ENCODE peak calls at places on chromosomes 16 and 17, in five cellular contexts. One of them, this sample, is unnamed.

GRCh38 chr17:13000561-13000960 is 17.3 kb downstream of the ELAC2 start:
- DNase-seq in HepG2: no peak
- DNase-seq in breast epithelium: no peak
- DNase-seq in heart left ventricle: no peak
- DNase-seq in ovary: no peak
- DNase-seq in this sample: no peak

GRCh38 chr17:3004925-3005324 is 58.5 kb downstream of the OR1D5 start:
- DNase-seq in HepG2: no peak
- DNase-seq in breast epithelium: no peak
- DNase-seq in heart left ventricle: peak; percentile 46
- DNase-seq in ovary: no peak
- DNase-seq in this sample: no peak

GRCh38 chr17:78974635-78975591 is 4.8 kb downstream of the LGALS3BP start:
- DNase-seq in HepG2: no peak
- DNase-seq in breast epithelium: peak; percentile 71
- DNase-seq in heart left ventricle: no peak
- DNase-seq in ovary: peak; percentile 71
- DNase-seq in this sample: no peak

GRCh38 chr16:19135896-19136438 is 22.2 kb downstream of the ITPRIPL2 start:
- DNase-seq in HepG2: no peak
- DNase-seq in breast epithelium: no peak
- DNase-seq in heart left ventricle: no peak
- DNase-seq in ovary: no peak
- DNase-seq in this sample: no peak

GRCh38 chr16:57725077-57725953 is 10.3 kb upstream of the KATNB1 start:
- DNase-seq in HepG2: no peak
- DNase-seq in breast epithelium: no peak
- DNase-seq in heart left ventricle: no peak
- DNase-seq in ovary: no peak
- DNase-seq in this sample: no peak

GRCh38 chr16:86663691-86664517 is 85.6 kb downstream of the FOXL1 start:
- DNase-seq in HepG2: no peak
- DNase-seq in breast epithelium: no peak
- DNase-seq in heart left ventricle: no peak
- DNase-seq in ovary: no peak
- DNase-seq in this sample: no peak

GRCh38 chr17:47967607-47968252 is 3.2 kb upstream of the CDK5RAP3 start:
- DNase-seq in HepG2: no peak
- DNase-seq in breast epithelium: no peak
- DNase-seq in heart left ventricle: no peak
- DNase-seq in ovary: peak; percentile 71
- DNase-seq in this sample: no peak

GRCh38 chr16:2748757-2749455 is 3.5 kb upstream of the SRRM2 start:
- DNase-seq in HepG2: no peak
- DNase-seq in breast epithelium: no peak
- DNase-seq in heart left ventricle: no peak
- DNase-seq in ovary: no peak
- DNase-seq in this sample: no peak

GRCh38 chr16:19601083-19601976 is 45.8 kb downstream of the VPS35L start:
- DNase-seq in HepG2: peak; percentile 47
- DNase-seq in breast epithelium: no peak
- DNase-seq in heart left ventricle: no peak
- DNase-seq in ovary: peak; percentile 37
- DNase-seq in this sample: peak; percentile 64

GRCh38 chr17:45968732-45969131 is 30.3 kb upstream of the STH start:
- DNase-seq in HepG2: no peak
- DNase-seq in breast epithelium: no peak
- DNase-seq in heart left ventricle: no peak
- DNase-seq in ovary: no peak
- DNase-seq in this sample: no peak
- H3K27me3 ChIP-seq in HepG2: no peaks in the 10 kb centered on the region
- H3K27me3 ChIP-seq in breast epithelium: no peaks in the 10 kb centered on the region
- H3K27me3 ChIP-seq in heart left ventricle: no peaks in the 10 kb centered on the region
- H3K27me3 ChIP-seq in ovary: no peaks in the 10 kb centered on the region
- H3K27me3 ChIP-seq in this sample: no peaks in the 10 kb centered on the region

GRCh38 chr16:20822451-20823128 is 16.3 kb downstream of the REXO5 start:
- DNase-seq in HepG2: no peak
- DNase-seq in breast epithelium: no peak
- DNase-seq in heart left ventricle: no peak
- DNase-seq in ovary: no peak
- DNase-seq in this sample: no peak
- TF ChIP-seq CTCF in HepG2: no peak
- TF ChIP-seq CTCF in breast epithelium: no peak
- TF ChIP-seq CTCF in heart left ventricle: no peak
- TF ChIP-seq CTCF in ovary: no peak
- TF ChIP-seq CTCF in this sample: no peak

DNA sequence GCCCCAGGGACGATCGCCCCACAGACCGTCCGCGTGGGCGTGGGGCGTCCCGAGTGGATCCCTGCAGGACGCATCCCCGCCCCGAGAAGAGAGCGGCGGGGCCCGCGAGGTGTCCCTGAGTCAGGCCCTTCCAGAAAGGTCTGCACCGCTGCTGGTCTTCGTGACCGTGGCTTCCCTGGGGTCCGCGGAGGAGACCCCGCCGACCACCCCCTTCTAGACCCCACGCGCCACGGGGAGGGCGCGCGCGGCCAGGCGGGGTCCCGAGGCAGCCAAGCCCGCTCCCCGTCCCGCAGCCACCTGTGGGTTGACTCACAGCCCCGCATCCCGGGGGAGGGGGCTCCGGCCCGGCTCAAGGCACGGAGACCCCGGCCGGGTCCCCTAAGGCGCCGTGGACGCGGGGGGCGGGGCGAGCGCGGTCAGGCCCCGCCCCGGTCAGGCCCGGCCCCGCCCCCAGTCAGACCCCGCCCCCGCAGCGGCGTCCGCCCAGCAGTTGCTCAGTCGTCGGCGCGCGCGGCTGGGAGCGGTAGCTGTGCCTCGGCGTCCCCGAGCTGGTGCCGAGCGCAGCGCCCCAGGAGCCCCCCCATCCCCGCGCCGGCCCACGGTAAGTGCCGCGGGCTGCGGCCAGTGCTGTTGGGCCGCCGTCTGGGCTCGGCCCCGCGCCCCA is at the start of gene BAIAP3:
- DNase-seq in HepG2: no peak
- DNase-seq in breast epithelium: no peak
- DNase-seq in heart left ventricle: no peak
- DNase-seq in ovary: no peak
- DNase-seq in this sample: peak; percentile 77
- H3K27me3 ChIP-seq in HepG2: peaks cover 15% of the 10 kb centered on the region
- H3K27me3 ChIP-seq in breast epithelium: peaks cover 6% of the 10 kb centered on the region
- H3K27me3 ChIP-seq in heart left ventricle: peaks cover 12% of the 10 kb centered on the region
- H3K27me3 ChIP-seq in ovary: no peaks in the 10 kb centered on the region
- H3K27me3 ChIP-seq in this sample: peaks cover 84% of the 10 kb centered on the region

GRCh38 chr17:67202503-67202902 is 42.5 kb downstream of the HELZ start:
- DNase-seq in HepG2: no peak
- DNase-seq in breast epithelium: no peak
- DNase-seq in heart left ventricle: no peak
- DNase-seq in ovary: no peak
- DNase-seq in this sample: no peak

GRCh38 chr17:67203818-67204217 is 41.2 kb downstream of the HELZ start:
- DNase-seq in HepG2: no peak
- DNase-seq in breast epithelium: no peak
- DNase-seq in heart left ventricle: no peak
- DNase-seq in ovary: no peak
- DNase-seq in this sample: no peak

GRCh38 chr17:67198131-67198530 is 46.9 kb downstream of the HELZ start:
- DNase-seq in HepG2: no peak
- DNase-seq in breast epithelium: no peak
- DNase-seq in heart left ventricle: no peak
- DNase-seq in ovary: no peak
- DNase-seq in this sample: no peak

GRCh38 chr17:67196422-67196821 is 48.6 kb downstream of the HELZ start:
- DNase-seq in HepG2: no peak
- DNase-seq in breast epithelium: no peak
- DNase-seq in heart left ventricle: no peak
- DNase-seq in ovary: no peak
- DNase-seq in this sample: no peak

GRCh38 chr17:67200727-67201301 is 44.2 kb downstream of the HELZ start:
- DNase-seq in HepG2: peak; percentile 53
- DNase-seq in breast epithelium: no peak
- DNase-seq in heart left ventricle: no peak
- DNase-seq in ovary: no peak
- DNase-seq in this sample: peak; percentile 12
- TF ChIP-seq CTCF in HepG2: peak; percentile 47
- TF ChIP-seq CTCF in breast epithelium: no peak
- TF ChIP-seq CTCF in heart left ventricle: peak; percentile 38
- TF ChIP-seq CTCF in ovary: no peak
- TF ChIP-seq CTCF in this sample: peak; percentile 53

GRCh38 chr17:9022553-9023388 is 1.5 kb downstream of the NTN1 start:
- DNase-seq in HepG2: no peak
- DNase-seq in breast epithelium: no peak
- DNase-seq in heart left ventricle: no peak
- DNase-seq in ovary: no peak
- DNase-seq in this sample: peak; percentile 68
- H3K27me3 ChIP-seq in HepG2: peaks cover 2% of the 10 kb centered on the region
- H3K27me3 ChIP-seq in breast epithelium: no peaks in the 10 kb centered on the region
- H3K27me3 ChIP-seq in heart left ventricle: no peaks in the 10 kb centered on the region
- H3K27me3 ChIP-seq in ovary: no peaks in the 10 kb centered on the region
- H3K27me3 ChIP-seq in this sample: peaks cover 100% of the 10 kb centered on the region

This sample was measured in neural progenitor cell.